ENCODE peak calls at places on chromosomes 2 and 18, in six cellular contexts. T is C1 segment of cervical spinal cord; M is left ventricle myocardium superior; W is stimulated activated CD8-positive, alpha-beta memory T cell treated with anti-CD3 and anti-CD28 coated beads, Interleukin-4, amount 100 ng/mL, for 24 hours; U is stimulated activated CD4-positive, alpha-beta T cell treated with anti-CD3 and anti-CD28 coated beads, Interleukin-1b, Interleukin-23, amount 100 ng/mL, for 24 hours; Y is T-helper 2 cell. E is an unnamed sample.
A peak's percentile ranks its signal among the peaks of the same experiment; 100 is the strongest.

GRCh38 chr2:65919579-65920188 is 487.3 kb upstream of the SPRED2 start:
- DNase-seq in T (no peak), M (no peak), W (no peak), U (no peak), Y (no peak), E (no peak)

GRCh38 chr18:36835927-36836326 is 7.0 kb downstream of the KIAA1328 start:
- DNase-seq in T (no peak), M (no peak), W (no peak), U (no peak), Y (no peak), E (no peak)

GRCh38 chr2:42974697-42975357 is 182.4 kb upstream of the HAAO start:
- DNase-seq in T (peak; percentile 42), M (peak; percentile 89), W (peak; percentile 38), U (peak; percentile 32), Y (peak; percentile 12), E (peak; percentile 54)

GRCh38 chr2:144517825-144518699 is 1.9 kb downstream of the ZEB2 start:
- DNase-seq in T (no peak), M (no peak), W (no peak), U (no peak), Y (no peak), E (peak; percentile 29)

GRCh38 chr2:95062716-95063400 is 37.4 kb downstream of the MAL start:
- DNase-seq in T (no peak), M (no peak), W (no peak), U (no peak), Y (no peak), E (no peak)

GRCh38 chr2:39523308-39524044 is 86.4 kb upstream of the MAP4K3 start:
- DNase-seq in T (no peak), M (no peak), W (no peak), U (no peak), Y (no peak), E (no peak)

GRCh38 chr2:85288244-85288725 is 39.5 kb downstream of the TGOLN2 start:
- DNase-seq in T (no peak), M (no peak), W (no peak), U (no peak), Y (no peak), E (no peak)

GRCh38 chr18:79485788-79486355 is 90.1 kb downstream of the NFATC1 start:
- DNase-seq in T (no peak), M (peak; percentile 26), W (no peak), U (no peak), Y (no peak), E (no peak)

GRCh38 chr2:195498176-195498575 is 158.8 kb upstream of the SLC39A10 start:
- DNase-seq in T (no peak), M (peak; percentile 33), W (peak; percentile 36), U (peak; percentile 7), Y (peak; percentile 14), E (peak; percentile 22)